ENCODE peak calls at places on chromosomes 6 and 20, in four cellular contexts. R is body of pancreas, M is sigmoid colon, B is adipocyte. L is an unnamed sample.

GRCh38 chr20:49824206-49824605 is 11.6 kb downstream of the SLC9A8 start:
- DNase-seq in R (no peak), M (no peak), B (no peak), L (no peak)

GRCh38 chr20:62721511-62722197 is 13.0 kb downstream of the NTSR1 start:
- DNase-seq in R (no peak), M (no peak), B (no peak), L (no peak)

GRCh38 chr6:161850572-161850971 is 576.7 kb upstream of the AGPAT4 start:
- DNase-seq in R (no peak), M (no peak), B (no peak), L (no peak)

GRCh38 chr20:25248501-25249172 is 752 bp downstream of the PYGB start:
- DNase-seq in R (peak; percentile 50), M (peak; percentile 74), B (peak; percentile 70), L (no peak)

GRCh38 chr20:57624124-57624523 is 3.9 kb upstream of the ZBP1 start:
- DNase-seq in R (no peak), M (no peak), B (no peak), L (no peak)

GRCh38 chr20:46784450-46785127 is 75.1 kb downstream of the SLC2A10 start:
- DNase-seq in R (no peak), M (no peak), B (peak; percentile 50), L (no peak)

GRCh38 chr20:51797357-51798025 is 4.8 kb downstream of the SALL4 start:
- DNase-seq in R (no peak), M (no peak), B (no peak), L (no peak)

GRCh38 chr20:32240220-32240619 is 32.5 kb downstream of the POFUT1 start:
- DNase-seq in R (no peak), M (no peak), B (no peak), L (no peak)

GRCh38 chr6:19603716-19604115 is 233.5 kb upstream of the ID4 start:
- DNase-seq in R (no peak), M (no peak), B (no peak), L (no peak)

GRCh38 chr6:160733045-160733646 is 31.1 kb downstream of the PLG start:
- DNase-seq in R (peak; percentile 56), M (no peak), B (peak; percentile 61), L (no peak)

GRCh38 chr6:90406957-90407356 is 110.3 kb upstream of the BACH2 start:
- DNase-seq in R (no peak), M (no peak), B (no peak), L (no peak)

GRCh38 chr6:89581669-89582068 is 56.9 kb downstream of the LYRM2 start:
- DNase-seq in R (no peak), M (no peak), B (no peak), L (no peak)

GRCh38 chr6:53628354-53629119 is 37.0 kb downstream of the KLHL31 start:
- DNase-seq in R (no peak), M (no peak), B (peak; percentile 69), L (no peak)

DNA sequence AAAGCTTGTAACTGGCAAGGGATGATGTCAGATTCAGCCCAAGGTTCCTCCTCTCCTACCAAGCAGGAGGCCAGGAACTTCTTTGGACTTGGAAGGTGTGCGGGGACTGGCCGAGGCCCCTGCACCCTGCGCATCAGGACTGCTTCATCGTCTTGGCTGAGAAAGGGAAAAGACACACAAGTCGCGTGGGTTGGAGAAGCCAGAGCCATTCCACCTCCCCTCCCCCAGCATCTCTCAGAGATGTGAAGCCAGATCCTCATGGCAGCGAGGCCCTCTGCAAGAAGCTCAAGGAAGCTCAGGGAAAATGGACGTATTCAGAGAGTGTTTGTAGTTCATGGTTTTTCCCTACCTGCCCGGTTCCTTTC is 14.4 kb downstream of the TNFAIP3 start:
- DNase-seq in R (no peak), M (peak; percentile 58), B (no peak), L (peak; percentile 36)
- H3K4me1 ChIP-seq in R (no peaks in the 10 kb centered on the region), M (peaks cover 13% of the 10 kb centered on the region), B (peaks cover 61% of the 10 kb centered on the region), L (peaks cover 5% of the 10 kb centered on the region)

GRCh38 chr20:41154436-41155176 is 17.3 kb downstream of the PLCG1 start:
- DNase-seq in R (no peak), M (no peak), B (no peak), L (no peak)
- H3K4me3 ChIP-seq in R (no peak overlapping the region), M (no peak overlapping the region), B (no peak overlapping the region), L (no peak overlapping the region)

DNA sequence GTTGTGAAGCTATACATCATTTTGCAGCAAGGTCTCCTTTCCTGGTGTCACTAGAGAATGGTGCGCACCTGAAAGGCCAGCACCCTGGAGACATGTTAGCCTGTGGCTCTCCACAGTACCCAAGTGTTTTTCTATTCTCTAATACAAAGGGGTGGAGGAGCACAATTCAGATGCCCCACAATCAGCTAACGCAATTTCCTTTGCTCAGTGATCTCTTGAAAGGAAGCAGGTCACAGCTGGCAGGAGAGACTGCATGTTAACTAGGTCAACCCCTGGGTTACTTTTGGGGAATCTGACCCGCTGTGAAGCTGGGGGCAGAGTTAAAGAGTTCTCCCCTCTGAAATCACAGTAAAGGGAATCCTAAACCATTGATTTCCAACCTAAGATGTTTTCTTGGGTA is 92.5 kb downstream of the B3GAT2 start:
- DNase-seq in R (no peak), M (no peak), B (no peak), L (no peak)
- H3K4me1 ChIP-seq in R (no peaks in the 10 kb centered on the region), M (no peaks in the 10 kb centered on the region), B (no peaks in the 10 kb centered on the region), L (no peaks in the 10 kb centered on the region)

DNA sequence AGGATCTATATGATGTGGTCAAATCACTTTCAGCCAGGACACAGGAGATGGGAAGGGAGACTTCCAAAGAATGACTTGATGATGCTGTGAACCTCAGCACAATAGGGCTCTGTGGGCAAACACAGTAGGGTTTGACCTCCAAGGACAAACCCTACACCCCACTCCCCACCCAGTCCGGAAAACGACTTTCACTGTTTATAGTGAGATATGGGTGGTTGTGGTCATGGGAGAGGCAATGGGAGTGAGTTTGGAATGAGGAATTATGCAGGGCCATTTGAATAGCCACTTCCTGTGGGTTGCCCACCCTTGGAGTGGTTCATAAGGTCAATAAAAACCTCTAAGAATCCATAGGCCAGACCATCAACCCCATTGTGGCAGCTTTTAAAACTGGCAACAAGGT is 38.4 kb upstream of the PRND start:
- DNase-seq in R (no peak), M (no peak), B (no peak), L (no peak)
- H3K4me3 ChIP-seq in R (no peak overlapping the region), M (no peak overlapping the region), B (no peak overlapping the region), L (no peak overlapping the region)

GRCh38 chr20:37980383-37980782 is 52.9 kb downstream of the TTI1 start:
- DNase-seq in R (no peak), M (no peak), B (no peak), L (no peak)
- H3K4me1 ChIP-seq in R (peaks cover 5% of the 10 kb centered on the region), M (no peaks in the 10 kb centered on the region), B (peaks cover 8% of the 10 kb centered on the region), L (no peaks in the 10 kb centered on the region)

GRCh38 chr6:1610497-1611321 is 994 bp downstream of the FOXC1 start:
- DNase-seq in R (no peak), M (peak; percentile 71), B (peak; percentile 52), L (no peak)

GRCh38 chr6:1608222-1608975 is 1.3 kb upstream of the FOXC1 start:
- DNase-seq in R (no peak), M (no peak), B (no peak), L (no peak)

GRCh38 chr6:1607557-1608221 is 2.0 kb upstream of the FOXC1 start:
- DNase-seq in R (no peak), M (peak; percentile 66), B (no peak), L (no peak)

GRCh38 chr6:1609662-1610496 is at the start of gene FOXC1:
- DNase-seq in R (peak; percentile 89), M (peak; percentile 86), B (peak; percentile 97), L (peak; percentile 97)

GRCh38 chr6:1608976-1609661 is 596 bp upstream of the FOXC1 start:
- DNase-seq in R (no peak), M (peak; percentile 64), B (peak; percentile 76), L (peak; percentile 83)
- H3K4me3 ChIP-seq in R (no peak overlapping the region), M (peak overlapping the region; percentile 49), B (peak overlapping the region; percentile 76), L (peak overlapping the region; percentile 65)

GRCh38 chr20:37359836-37360235 is 13.9 kb downstream of the SRC start:
- DNase-seq in R (no peak), M (no peak), B (no peak), L (no peak)
- H3K4me1 ChIP-seq in R (peaks cover 33% of the 10 kb centered on the region), M (peaks cover 64% of the 10 kb centered on the region), B (peaks cover 21% of the 10 kb centered on the region), L (peaks cover 45% of the 10 kb centered on the region)

DNA sequence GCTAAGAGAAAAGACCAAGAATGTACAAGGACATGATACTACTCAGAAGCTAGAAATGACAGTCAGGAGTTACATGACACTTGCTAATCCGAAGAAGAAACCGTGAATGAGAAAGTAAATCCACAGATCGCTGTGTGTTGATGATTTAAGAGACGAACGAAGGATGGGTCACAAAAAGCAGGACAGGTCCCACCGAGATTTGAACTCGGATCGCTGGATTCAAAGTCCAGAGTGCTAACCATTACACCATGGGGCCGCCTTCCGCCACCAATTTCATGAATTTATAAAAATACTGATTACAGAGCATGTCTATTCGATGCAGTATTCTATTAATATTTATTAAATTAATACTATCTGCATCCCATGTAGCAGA is 54.0 kb upstream of the BTN3A2 start:
- DNase-seq in R (no peak), M (no peak), B (peak; percentile 52), L (no peak)
- H3K4me3 ChIP-seq in R (no peak overlapping the region), M (no peak overlapping the region), B (peak overlapping the region; percentile 90), L (no peak overlapping the region)

DNA sequence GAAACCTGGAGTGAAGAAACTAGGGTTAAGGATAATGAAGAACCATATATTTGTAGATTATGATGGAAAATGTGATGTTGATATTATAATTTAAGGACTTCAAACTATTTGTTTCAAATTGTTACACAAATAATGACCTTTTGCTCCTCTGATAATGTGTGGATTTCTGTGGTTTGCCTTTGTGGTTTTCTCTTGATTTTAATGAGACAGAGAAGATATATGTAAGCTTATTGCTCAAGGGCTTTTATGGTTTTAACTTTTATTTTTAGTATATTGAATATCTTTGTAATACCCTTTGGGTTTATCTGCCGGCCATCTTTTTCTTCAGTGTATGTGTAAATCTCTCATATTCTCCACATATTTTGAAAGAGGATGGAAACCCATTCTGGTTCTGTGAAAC is 362.3 kb downstream of the RIMS1 start:
- DNase-seq in R (no peak), M (no peak), B (peak; percentile 50), L (no peak)
- H3K4me1 ChIP-seq in R (no peaks in the 10 kb centered on the region), M (no peaks in the 10 kb centered on the region), B (no peaks in the 10 kb centered on the region), L (no peaks in the 10 kb centered on the region)

L was measured in upper lobe of left lung.